ENCODE peak calls at places on chromosomes 5 and 9, in five cellular contexts. One of them, this sample, is unnamed.

GRCh38 chr9:89723696-89724095 is 118.9 kb downstream of the GADD45G start:
- DNase-seq in GM12891: no peak
- DNase-seq in GM12878: no peak
- DNase-seq in HepG2: no peak
- DNase-seq in H1: no peak
- DNase-seq in this sample: no peak

GRCh38 chr5:125316913-125317545 is 570.6 kb upstream of the ZNF608 start:
- DNase-seq in GM12891: no peak
- DNase-seq in GM12878: no peak
- DNase-seq in HepG2: no peak
- DNase-seq in H1: no peak
- DNase-seq in this sample: no peak

GRCh38 chr9:99365233-99365980 is 143.3 kb downstream of the SEC61B start:
- DNase-seq in GM12891: no peak
- DNase-seq in GM12878: no peak
- DNase-seq in HepG2: no peak
- DNase-seq in H1: no peak
- DNase-seq in this sample: no peak

GRCh38 chr9:129587487-129588262 is 33.2 kb downstream of the C9orf50 start:
- DNase-seq in GM12891: no peak
- DNase-seq in GM12878: no peak
- DNase-seq in HepG2: no peak
- DNase-seq in H1: no peak
- DNase-seq in this sample: no peak

GRCh38 chr9:28155067-28155466 is 581.8 kb upstream of the C9orf72 start:
- DNase-seq in GM12891: no peak
- DNase-seq in GM12878: no peak
- DNase-seq in HepG2: no peak
- DNase-seq in H1: no peak
- DNase-seq in this sample: no peak

GRCh38 chr5:168365581-168366081 is 74.2 kb downstream of the WWC1 start:
- DNase-seq in GM12891: no peak
- DNase-seq in GM12878: no peak
- DNase-seq in HepG2: peak
- DNase-seq in H1: peak
- DNase-seq in this sample: no peak

GRCh38 chr5:6545770-6546690 is 86.8 kb downstream of the NSUN2 start:
- DNase-seq in GM12891: no peak
- DNase-seq in GM12878: no peak
- DNase-seq in HepG2: no peak
- DNase-seq in H1: no peak
- DNase-seq in this sample: no peak

GRCh38 chr5:38600334-38601045 is 44.0 kb upstream of the LIFR start:
- DNase-seq in GM12891: no peak
- DNase-seq in GM12878: no peak
- DNase-seq in HepG2: no peak
- DNase-seq in H1: no peak
- DNase-seq in this sample: no peak

GRCh38 chr9:136131629-136132499 is 13.2 kb upstream of the TMEM250 start:
- DNase-seq in GM12891: no peak
- DNase-seq in GM12878: no peak
- DNase-seq in HepG2: no peak
- DNase-seq in H1: no peak
- DNase-seq in this sample: no peak

GRCh38 chr5:173890195-173890951 is 2.2 kb downstream of the CPEB4 start:
- DNase-seq in GM12891: no peak
- DNase-seq in GM12878: no peak
- DNase-seq in HepG2: no peak
- DNase-seq in H1: no peak
- DNase-seq in this sample: no peak

GRCh38 chr5:145479271-145479670 is 355.9 kb downstream of the PRELID2 start:
- DNase-seq in GM12891: no peak
- DNase-seq in GM12878: no peak
- DNase-seq in HepG2: no peak
- DNase-seq in H1: no peak
- DNase-seq in this sample: no peak

GRCh38 chr9:4117835-4118610 is 181.8 kb downstream of the GLIS3 start:
- DNase-seq in GM12891: peak
- DNase-seq in GM12878: no peak
- DNase-seq in HepG2: peak
- DNase-seq in H1: peak
- DNase-seq in this sample: peak

GRCh38 chr5:10460252-10460906 is 18.7 kb downstream of the ROPN1L start:
- DNase-seq in GM12891: no peak
- DNase-seq in GM12878: no peak
- DNase-seq in HepG2: no peak
- DNase-seq in H1: no peak
- DNase-seq in this sample: no peak

GRCh38 chr5:148991606-148992005 is 71.3 kb downstream of the SH3TC2 start:
- DNase-seq in GM12891: no peak
- DNase-seq in GM12878: no peak
- DNase-seq in HepG2: no peak
- DNase-seq in H1: no peak
- DNase-seq in this sample: no peak

GRCh38 chr5:107806271-107806670 is 135.5 kb upstream of the EFNA5 start:
- DNase-seq in GM12891: no peak
- DNase-seq in GM12878: no peak
- DNase-seq in HepG2: no peak
- DNase-seq in H1: no peak
- DNase-seq in this sample: no peak

GRCh38 chr5:57780306-57780958 is 297.8 kb upstream of the ACTBL2 start:
- DNase-seq in GM12891: no peak
- DNase-seq in GM12878: no peak
- DNase-seq in HepG2: no peak
- DNase-seq in H1: no peak
- DNase-seq in this sample: no peak

GRCh38 chr9:87663556-87663955 is 62.4 kb upstream of the CTSL start:
- DNase-seq in GM12891: no peak
- DNase-seq in GM12878: no peak
- DNase-seq in HepG2: no peak
- DNase-seq in H1: no peak
- DNase-seq in this sample: no peak

GRCh38 chr9:124348363-124348762 is 66.9 kb downstream of the PSMB7 start:
- DNase-seq in GM12891: no peak
- DNase-seq in GM12878: no peak
- DNase-seq in HepG2: no peak
- DNase-seq in H1: no peak
- DNase-seq in this sample: no peak

GRCh38 chr9:129648764-129649115 is 6.8 kb upstream of the ASB6 start:
- DNase-seq in GM12891: no peak
- DNase-seq in GM12878: no peak
- DNase-seq in HepG2: no peak
- DNase-seq in H1: no peak
- DNase-seq in this sample: no peak

GRCh38 chr9:127608104-127608966 is 3.7 kb upstream of the STXBP1 start:
- DNase-seq in GM12891: peak
- DNase-seq in GM12878: no peak
- DNase-seq in HepG2: peak
- DNase-seq in H1: peak
- DNase-seq in this sample: peak

GRCh38 chr9:77183581-77183980 is 6.2 kb downstream of the VPS13A start:
- DNase-seq in GM12891: no peak
- DNase-seq in GM12878: no peak
- DNase-seq in HepG2: no peak
- DNase-seq in H1: no peak
- DNase-seq in this sample: no peak

GRCh38 chr5:167916706-167917105 is 374.7 kb upstream of the WWC1 start:
- DNase-seq in GM12891: no peak
- DNase-seq in GM12878: no peak
- DNase-seq in HepG2: no peak
- DNase-seq in H1: no peak
- DNase-seq in this sample: no peak

GRCh38 chr5:128537306-128537998 is 593 bp downstream of the FBN2 start:
- DNase-seq in GM12891: peak
- DNase-seq in GM12878: no peak
- DNase-seq in HepG2: no peak
- DNase-seq in H1: peak
- DNase-seq in this sample: no peak

GRCh38 chr9:35858428-35858827 is 11.8 kb downstream of the OR13J1 start:
- DNase-seq in GM12891: no peak
- DNase-seq in GM12878: no peak
- DNase-seq in HepG2: no peak
- DNase-seq in H1: peak
- DNase-seq in this sample: no peak

GRCh38 chr5:158700997-158701391 is 398.7 kb downstream of the EBF1 start:
- DNase-seq in GM12891: no peak
- DNase-seq in GM12878: no peak
- DNase-seq in HepG2: no peak
- DNase-seq in H1: no peak
- DNase-seq in this sample: no peak

GRCh38 chr9:92298036-92298435 is 4.5 kb upstream of the IARS1 start:
- DNase-seq in GM12891: no peak
- DNase-seq in GM12878: no peak
- DNase-seq in HepG2: no peak
- DNase-seq in H1: no peak
- DNase-seq in this sample: no peak

GRCh38 chr9:127776195-127776918 is 2.1 kb downstream of the SH2D3C start:
- DNase-seq in GM12891: peak
- DNase-seq in GM12878: no peak
- DNase-seq in HepG2: no peak
- DNase-seq in H1: peak
- DNase-seq in this sample: peak

GRCh38 chr5:145942202-145942601 is 5.8 kb downstream of the SH3RF2 start:
- DNase-seq in GM12891: no peak
- DNase-seq in GM12878: no peak
- DNase-seq in HepG2: no peak
- DNase-seq in H1: no peak
- DNase-seq in this sample: no peak

GRCh38 chr9:97959585-97959984 is 21.6 kb upstream of the HEMGN start:
- DNase-seq in GM12891: no peak
- DNase-seq in GM12878: no peak
- DNase-seq in HepG2: no peak
- DNase-seq in H1: no peak
- DNase-seq in this sample: no peak

GRCh38 chr5:141234109-141234508 is 11.0 kb downstream of the PCDHB14 start:
- DNase-seq in GM12891: no peak
- DNase-seq in GM12878: no peak
- DNase-seq in HepG2: peak
- DNase-seq in H1: no peak
- DNase-seq in this sample: no peak

GRCh38 chr5:76341935-76342334 is 61.1 kb upstream of the IQGAP2 start:
- DNase-seq in GM12891: no peak
- DNase-seq in GM12878: no peak
- DNase-seq in HepG2: no peak
- DNase-seq in H1: no peak
- DNase-seq in this sample: no peak

GRCh38 chr9:87517732-87518131 is 20.1 kb downstream of the DAPK1 start:
- DNase-seq in GM12891: no peak
- DNase-seq in GM12878: no peak
- DNase-seq in HepG2: no peak
- DNase-seq in H1: no peak
- DNase-seq in this sample: no peak

GRCh38 chr5:76025069-76025468 is 58.1 kb upstream of the SV2C start:
- DNase-seq in GM12891: no peak
- DNase-seq in GM12878: no peak
- DNase-seq in HepG2: no peak
- DNase-seq in H1: no peak
- DNase-seq in this sample: no peak

GRCh38 chr5:123120197-123120596 is 31.2 kb downstream of the PRDM6 start:
- DNase-seq in GM12891: no peak
- DNase-seq in GM12878: no peak
- DNase-seq in HepG2: no peak
- DNase-seq in H1: no peak
- DNase-seq in this sample: no peak
- TF ChIP-seq TAF1 in GM12891: no peak
- TF ChIP-seq TAF1 in GM12878: no peak
- TF ChIP-seq TAF1 in HepG2: no peak
- TF ChIP-seq TAF1 in H1: no peak
- TF ChIP-seq TAF1 in this sample: no peak

GRCh38 chr5:37370864-37371726 is at the start of gene NUP155:
- DNase-seq in GM12891: peak
- DNase-seq in GM12878: peak
- DNase-seq in HepG2: peak
- DNase-seq in H1: peak
- DNase-seq in this sample: peak
- TF ChIP-seq POLR2A in GM12891: peak
- TF ChIP-seq POLR2A in GM12878: peak
- TF ChIP-seq POLR2A in HepG2: peak
- TF ChIP-seq POLR2A in H1: peak
- TF ChIP-seq POLR2A in this sample: peak

GRCh38 chr9:21788752-21789151 is 13.7 kb upstream of the MTAP start:
- DNase-seq in GM12891: no peak
- DNase-seq in GM12878: no peak
- DNase-seq in HepG2: no peak
- DNase-seq in H1: no peak
- DNase-seq in this sample: no peak
- TF ChIP-seq TAF1 in GM12891: no peak
- TF ChIP-seq TAF1 in GM12878: no peak
- TF ChIP-seq TAF1 in HepG2: no peak
- TF ChIP-seq TAF1 in H1: no peak
- TF ChIP-seq TAF1 in this sample: no peak

GRCh38 chr5:137635521-137635921 is 100.4 kb downstream of the KLHL3 start:
- DNase-seq in GM12891: no peak
- DNase-seq in GM12878: no peak
- DNase-seq in HepG2: no peak
- DNase-seq in H1: no peak
- DNase-seq in this sample: no peak
- TF ChIP-seq POLR2A in GM12891: no peak
- TF ChIP-seq POLR2A in GM12878: no peak
- TF ChIP-seq POLR2A in HepG2: no peak
- TF ChIP-seq POLR2A in H1: no peak
- TF ChIP-seq POLR2A in this sample: no peak

GRCh38 chr9:82939451-82939850 is 123.5 kb downstream of the RASEF start:
- DNase-seq in GM12891: no peak
- DNase-seq in GM12878: no peak
- DNase-seq in HepG2: no peak
- DNase-seq in H1: no peak
- DNase-seq in this sample: no peak
- TF ChIP-seq TAF1 in GM12891: no peak
- TF ChIP-seq TAF1 in GM12878: no peak
- TF ChIP-seq TAF1 in HepG2: no peak
- TF ChIP-seq TAF1 in H1: no peak
- TF ChIP-seq TAF1 in this sample: no peak

DNA sequence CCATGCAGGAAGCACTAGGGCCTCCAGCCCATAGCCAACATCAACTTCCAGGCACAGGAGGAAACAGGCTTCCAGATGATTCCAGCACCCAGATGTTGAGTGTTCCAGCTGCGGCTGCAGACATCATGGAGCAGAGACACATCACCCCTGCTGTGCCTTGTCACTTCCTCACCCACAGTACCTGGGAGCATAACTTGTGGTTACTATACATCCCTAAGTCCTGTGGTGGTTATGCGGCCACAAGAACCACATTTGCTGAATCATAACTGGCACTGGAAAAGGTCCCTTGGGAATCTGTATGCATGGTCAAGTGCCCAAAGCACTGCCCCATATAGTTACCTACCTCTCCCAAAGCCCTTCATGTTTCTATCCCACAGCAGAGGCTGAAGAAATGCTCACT is 56.6 kb downstream of the WHRN start:
- DNase-seq in GM12891: no peak
- DNase-seq in GM12878: no peak
- DNase-seq in HepG2: no peak
- DNase-seq in H1: no peak
- DNase-seq in this sample: no peak
- TF ChIP-seq POLR2A in GM12891: no peak
- TF ChIP-seq POLR2A in GM12878: no peak
- TF ChIP-seq POLR2A in HepG2: no peak
- TF ChIP-seq POLR2A in H1: no peak
- TF ChIP-seq POLR2A in this sample: no peak